ENCODE peak calls at places on chromosomes 2 and 18, in four cellular contexts. P is GM06990; D is CD4-positive, alpha-beta T cell; I is anterior cingulate cortex. Y is an unnamed sample.

GRCh38 chr2:23330214-23330613 is 54.8 kb upstream of the KLHL29 start:
- DNase-seq in D (no peak), P (no peak), I (no peak), Y (peak; percentile 12)

GRCh38 chr2:122804494-122804893 is 1049.0 kb downstream of the TSN start:
- DNase-seq in P (no peak), I (no peak), D (no peak), Y (no peak)

GRCh38 chr2:216943109-216943508 is 83.2 kb upstream of the TNP1 start:
- DNase-seq in I (no peak), D (no peak), P (no peak), Y (no peak)

GRCh38 chr2:219296142-219296541 is 13.1 kb downstream of the PTPRN start:
- DNase-seq in I (no peak), D (no peak), P (no peak), Y (no peak)

GRCh38 chr18:50092250-50092780 is 102.6 kb downstream of the MYO5B start:
- DNase-seq in D (no peak), P (no peak), I (no peak), Y (peak; percentile 21)

GRCh38 chr18:61448316-61448715 is 115.1 kb downstream of the CDH20 start:
- DNase-seq in P (no peak), I (no peak), D (no peak), Y (peak; percentile 34)

GRCh38 chr2:172535119-172535518 is 20.8 kb upstream of the PDK1 start:
- DNase-seq in D (no peak), P (no peak), I (no peak), Y (no peak)

GRCh38 chr2:20040489-20041172 is 10.8 kb downstream of the LAPTM4A start:
- DNase-seq in D (no peak), I (no peak), P (no peak), Y (no peak)

GRCh38 chr18:64276736-64277135 is 127.8 kb upstream of the LINC00305 start:
- DNase-seq in I (no peak), P (no peak), D (no peak), Y (no peak)

GRCh38 chr2:236088368-236089057 is 79.7 kb downstream of the GBX2 start:
- DNase-seq in D (no peak), I (no peak), P (no peak), Y (no peak)

GRCh38 chr18:22347624-22348511 is 69.8 kb downstream of the CTAGE1 start:
- DNase-seq in D (no peak), P (no peak), I (no peak), Y (no peak)

GRCh38 chr18:49399003-49399402 is 61.4 kb downstream of the DYM start:
- DNase-seq in P (no peak), I (no peak), D (no peak), Y (no peak)

GRCh38 chr2:216171043-216171442 is 61.9 kb downstream of the XRCC5 start:
- DNase-seq in I (no peak), P (no peak), D (no peak), Y (no peak)

GRCh38 chr2:97926936-97927335 is 68.8 kb downstream of the TMEM131 start:
- DNase-seq in I (no peak), P (no peak), D (no peak), Y (no peak)

GRCh38 chr2:77578354-77578753 is 56.2 kb upstream of the LRRTM4 start:
- DNase-seq in D (no peak), I (no peak), P (no peak), Y (no peak)

GRCh38 chr18:76274470-76275289 is 220.4 kb downstream of the ZNF516 start:
- DNase-seq in I (peak; percentile 46), D (no peak), P (peak; percentile 8), Y (peak; percentile 41)

GRCh38 chr2:180540761-180541160 is 439.6 kb upstream of the UBE2E3 start:
- DNase-seq in I (no peak), P (no peak), D (no peak), Y (no peak)

GRCh38 chr2:45028276-45028675 is 19.0 kb upstream of the SIX2 start:
- DNase-seq in P (no peak), D (no peak), I (no peak), Y (no peak)

GRCh38 chr2:74658516-74658915 is 4.5 kb downstream of the SEMA4F start:
- DNase-seq in P (no peak), D (no peak), I (no peak), Y (no peak)

GRCh38 chr18:8619041-8619440 is 9.8 kb downstream of the RAB12 start:
- DNase-seq in D (no peak), I (no peak), P (no peak), Y (no peak)

GRCh38 chr18:12092398-12093229 is 1.0 kb upstream of the ANKRD62 start:
- DNase-seq in I (no peak), D (no peak), P (no peak), Y (peak; percentile 70)

GRCh38 chr18:45993441-45993840 is 26.3 kb upstream of the EPG5 start:
- DNase-seq in I (no peak), D (no peak), P (no peak), Y (no peak)

GRCh38 chr2:45595724-45596435 is 15.2 kb downstream of the SRBD1 start:
- DNase-seq in D (no peak), P (no peak), I (no peak), Y (no peak)

GRCh38 chr18:10689954-10690302 is 164.1 kb downstream of the NAPG start:
- DNase-seq in D (no peak), I (no peak), P (no peak), Y (no peak)

GRCh38 chr2:217398860-217399259 is 539.0 kb upstream of the TNP1 start:
- DNase-seq in I (no peak), P (no peak), D (no peak), Y (no peak)

GRCh38 chr18:79608069-79608468 is 71.5 kb upstream of the CTDP1 start:
- DNase-seq in I (no peak), D (no peak), P (no peak), Y (no peak)

GRCh38 chr2:15313657-15314056 is 247.5 kb downstream of the NBAS start:
- DNase-seq in P (peak; percentile 31), I (no peak), D (no peak), Y (no peak)

GRCh38 chr2:63743976-63744331 is 97.7 kb upstream of the UGP2 start:
- DNase-seq in I (no peak), P (no peak), D (no peak), Y (no peak)

GRCh38 chr18:51614033-51614432 is 416.6 kb upstream of the MEX3C start:
- DNase-seq in I (no peak), D (no peak), P (no peak), Y (no peak)

GRCh38 chr2:205025580-205026240 is 480.4 kb downstream of the PARD3B start:
- DNase-seq in P (no peak), I (no peak), D (no peak), Y (no peak)

GRCh38 chr2:153477096-153477555 is 1.4 kb downstream of the RPRM start:
- DNase-seq in D (no peak), I (no peak), P (no peak), Y (no peak)

GRCh38 chr2:40797115-40797514 is 345.2 kb upstream of the SLC8A1 start:
- DNase-seq in I (no peak), D (no peak), P (no peak), Y (no peak)

GRCh38 chr2:173545364-173545734 is 190.7 kb downstream of the CDCA7 start:
- DNase-seq in I (no peak), P (no peak), D (no peak), Y (peak; percentile 40)